ENCODE peak calls at places on chromosome 13, in eight cellular contexts. A is activated CD4-positive, alpha-beta T cell treated with anti-CD3 and anti-CD28 coated beads, Interleukin-2, amount 50 U/mL, for 1 hour; F is GM04503; S is substantia nigra; Y is astrocyte; U is hepatic stellate cell; X is kidney tubule cell; Z is head of caudate nucleus. E is an unnamed sample.

GRCh38 chr13:100673376-100673830 is 1.2 kb downstream of the TMTC4 start:
- DNase-seq in A (no peak), F (no peak), S (no peak), Y (no peak), U (no peak), X (no peak), Z (no peak), E (no peak)

GRCh38 chr13:113451951-113452421 is 1.3 kb downstream of the ADPRHL1 start:
- DNase-seq in A (no peak), F (no peak), S (no peak), Y (no peak), U (no peak), X (no peak), Z (no peak), E (no peak)

GRCh38 chr13:76632388-76633044 is 253.7 kb downstream of the KCTD12 start:
- DNase-seq in A (no peak), F (no peak), S (no peak), Y (no peak), U (no peak), X (no peak), Z (no peak), E (no peak)

GRCh38 chr13:46146898-46147297 is 35.1 kb downstream of the LCP1 start:
- DNase-seq in A (no peak), F (no peak), S (no peak), Y (no peak), U (peak), X (peak), Z (no peak), E (peak)

GRCh38 chr13:101751488-101751887 is 299.0 kb downstream of the ITGBL1 start:
- DNase-seq in A (no peak), F (no peak), S (no peak), Y (peak), U (no peak), X (peak), Z (no peak), E (peak)

GRCh38 chr13:112954488-112955270 is 14.3 kb upstream of the MCF2L start:
- DNase-seq in A (no peak), F (no peak), S (no peak), Y (no peak), U (no peak), X (no peak), Z (no peak), E (no peak)

GRCh38 chr13:65854431-65854830 is 1375.7 kb downstream of the PCDH9 start:
- DNase-seq in A (no peak), F (no peak), S (no peak), Y (no peak), U (no peak), X (no peak), Z (no peak), E (no peak)

GRCh38 chr13:73307481-73307880 is 248.7 kb downstream of the KLF5 start:
- DNase-seq in A (no peak), F (no peak), S (no peak), Y (no peak), U (no peak), X (no peak), Z (no peak), E (no peak)

GRCh38 chr13:72163671-72164070 is 296.7 kb upstream of the DACH1 start:
- DNase-seq in A (no peak), F (peak), S (no peak), Y (peak), U (no peak), X (peak), Z (no peak), E (no peak)

GRCh38 chr13:36000028-36000427 is 131.2 kb downstream of the DCLK1 start:
- DNase-seq in A (no peak), F (no peak), S (no peak), Y (no peak), U (no peak), X (no peak), Z (no peak), E (no peak)

GRCh38 chr13:105587786-105588185 is 947.7 kb downstream of the EFNB2 start:
- DNase-seq in A (no peak), F (no peak), S (no peak), Y (peak), U (no peak), X (peak), Z (no peak), E (no peak)

GRCh38 chr13:27375686-27376326 is 48.6 kb upstream of the GTF3A start:
- DNase-seq in A (peak), F (peak), S (no peak), Y (peak), U (peak), X (peak), Z (peak), E (no peak)

GRCh38 chr13:113917096-113917495 is 53.2 kb upstream of the GAS6 start:
- DNase-seq in A (no peak), F (no peak), S (no peak), Y (no peak), U (no peak), X (no peak), Z (peak), E (no peak)

GRCh38 chr13:32734511-32734910 is 148.3 kb downstream of the PDS5B start:
- DNase-seq in A (no peak), F (no peak), S (no peak), Y (peak), U (no peak), X (peak), Z (no peak), E (no peak)

GRCh38 chr13:113639661-113640262 is 18.2 kb downstream of the ATP4B start:
- DNase-seq in A (no peak), F (no peak), S (no peak), Y (no peak), U (no peak), X (no peak), Z (peak), E (no peak)

GRCh38 chr13:40668335-40668734 is 1.9 kb upstream of the FOXO1 start:
- DNase-seq in A (peak), F (no peak), S (no peak), Y (no peak), U (peak), X (no peak), Z (peak), E (no peak)

GRCh38 chr13:33740134-33740538 is 77.8 kb upstream of the RFC3 start:
- DNase-seq in A (no peak), F (peak), S (no peak), Y (peak), U (no peak), X (no peak), Z (no peak), E (no peak)

GRCh38 chr13:24684600-24684998 is 4.4 kb downstream of the ATP12A start:
- DNase-seq in A (no peak), F (no peak), S (no peak), Y (no peak), U (no peak), X (no peak), Z (no peak), E (no peak)

GRCh38 chr13:64457976-64458375 is 2772.2 kb downstream of the PCDH9 start:
- DNase-seq in A (no peak), F (no peak), S (no peak), Y (peak), U (peak), X (no peak), Z (no peak), E (no peak)

GRCh38 chr13:111123221-111123620 is 8.1 kb downstream of the ARHGEF7 start:
- DNase-seq in A (no peak), F (no peak), S (no peak), Y (no peak), U (no peak), X (no peak), Z (no peak), E (no peak)

GRCh38 chr13:65748227-65748626 is 1481.9 kb downstream of the PCDH9 start:
- DNase-seq in A (no peak), F (no peak), S (no peak), Y (no peak), U (no peak), X (no peak), Z (no peak), E (no peak)

GRCh38 chr13:43664700-43665191 is 122.0 kb downstream of the ENOX1 start:
- DNase-seq in A (no peak), F (peak), S (no peak), Y (peak), U (peak), X (peak), Z (no peak), E (no peak)

E was measured in NT2/D1.